ENCODE peak calls at places on chromosomes 13 and 19, in eight cellular contexts. W is stimulated activated CD4-positive, alpha-beta T cell treated with anti-CD3 and anti-CD28 coated beads, Interleukin-4, amount 100 ng/mL, for 4 hours; J is T follicular helper cell; K is cardiac muscle cell; A is T-helper 17 cell; R is NCI-H1092; E is progenitor cell of endocrine pancreas; X is stimulated activated naive B cell treated with anti-CD40 and anti-IgM and Interleukin-4, amounts not matched to agents 10 μg/mL and 1 μg/mL and 100 μg/mL, for 72 hours. M is an unnamed sample.

GRCh38 chr19:52542984-52543664 is 15.7 kb downstream of the ZNF808 start:
- DNase-seq in K (no peak), X (peak; percentile 12), R (no peak), E (no peak), W (peak; percentile 15), A (no peak), J (no peak), M (no peak)

GRCh38 chr13:76038920-76039716 is 403.0 kb downstream of the LMO7 start:
- DNase-seq in J (no peak), A (no peak), W (no peak), X (no peak), R (no peak), K (peak; percentile 14), E (no peak), M (no peak)

GRCh38 chr13:63455938-63456337 is 2040.3 kb upstream of the PCDH20 start:
- DNase-seq in X (no peak), R (no peak), A (no peak), W (no peak), E (no peak), K (no peak), J (no peak), M (no peak)

GRCh38 chr19:3407556-3408516 is 41.5 kb downstream of the NFIC start:
- DNase-seq in J (no peak), W (no peak), R (no peak), X (no peak), E (no peak), A (no peak), K (no peak), M (no peak)

GRCh38 chr13:99288069-99288468 is 19.1 kb downstream of the GPR183 start:
- DNase-seq in R (peak; percentile 44), K (no peak), A (no peak), X (peak; percentile 66), E (no peak), W (no peak), J (no peak), M (no peak)

GRCh38 chr19:30276312-30276884 is 95.8 kb upstream of the ZNF536 start:
- DNase-seq in J (no peak), W (no peak), K (no peak), A (no peak), E (no peak), R (no peak), X (no peak), M (no peak)

GRCh38 chr19:45601524-45602522 is at the start of gene GPR4:
- DNase-seq in J (no peak), W (no peak), X (no peak), A (no peak), E (no peak), K (peak; percentile 66), R (no peak), M (no peak)

GRCh38 chr19:16031872-16032200 is 44.5 kb upstream of the TPM4 start:
- DNase-seq in A (no peak), E (no peak), K (no peak), J (no peak), X (no peak), R (no peak), W (no peak), M (no peak)

GRCh38 chr13:21673592-21674270 is 2.9 kb downstream of the FGF9 start:
- DNase-seq in R (peak; percentile 56), A (peak; percentile 29), E (peak; percentile 43), K (peak; percentile 84), X (peak; percentile 20), W (peak; percentile 29), J (no peak), M (no peak)

GRCh38 chr13:99522288-99522687 is 21.0 kb downstream of the TM9SF2 start:
- DNase-seq in R (no peak), K (no peak), W (no peak), X (no peak), E (no peak), J (no peak), A (no peak), M (no peak)

GRCh38 chr13:27960362-27961226 is 8.5 kb downstream of the CDX2 start:
- DNase-seq in K (peak; percentile 50), E (peak; percentile 76), J (no peak), R (peak; percentile 79), X (no peak), A (no peak), W (no peak), M (no peak)

GRCh38 chr13:51764184-51765141 is 39.5 kb downstream of the DHRS12 start:
- DNase-seq in A (peak; percentile 45), E (no peak), W (peak; percentile 79), X (peak; percentile 67), R (no peak), J (peak; percentile 21), K (peak; percentile 65), M (peak; percentile 41)

GRCh38 chr19:3370214-3370720 is 3.9 kb downstream of the NFIC start:
- DNase-seq in W (no peak), J (no peak), E (no peak), K (no peak), A (no peak), R (no peak), X (no peak), M (no peak)

GRCh38 chr19:45668342-45668871 is 386 bp downstream of the GIPR start:
- DNase-seq in R (no peak), K (no peak), A (no peak), W (peak; percentile 57), X (peak; percentile 18), J (no peak), E (no peak), M (no peak)

GRCh38 chr19:368624-369020 is 24.0 kb upstream of the MIER2 start:
- DNase-seq in E (no peak), R (no peak), X (no peak), W (no peak), J (no peak), A (no peak), K (no peak), M (no peak)

GRCh38 chr13:41284512-41285288 is 21.3 kb upstream of the MTRF1 start:
- DNase-seq in A (no peak), W (no peak), E (no peak), R (no peak), J (no peak), K (no peak), X (no peak), M (no peak)

GRCh38 chr19:4597975-4598671 is 38.6 kb upstream of the SEMA6B start:
- DNase-seq in E (no peak), J (peak; percentile 23), A (peak; percentile 27), W (peak; percentile 13), R (no peak), X (no peak), K (peak; percentile 92), M (no peak)

GRCh38 chr19:844300-844971 is 3.6 kb downstream of the PRTN3 start:
- DNase-seq in J (no peak), W (no peak), R (no peak), X (no peak), A (no peak), K (no peak), E (no peak), M (no peak)

GRCh38 chr13:52085416-52085815 is 43.5 kb downstream of the NEK5 start:
- DNase-seq in E (no peak), R (no peak), J (no peak), K (no peak), A (no peak), W (no peak), X (no peak), M (peak; percentile 5)

GRCh38 chr19:49790866-49791265 is 22.2 kb downstream of the FUZ start:
- DNase-seq in X (no peak), J (no peak), A (no peak), W (no peak), R (no peak), E (no peak), K (no peak), M (no peak)

GRCh38 chr13:32038353-32038752 is 6.8 kb downstream of the FRY start:
- DNase-seq in R (no peak), E (no peak), J (no peak), W (no peak), K (no peak), A (no peak), X (no peak), M (no peak)

GRCh38 chr19:35000338-35000646 is 169 bp downstream of the GRAMD1A start:
- DNase-seq in J (no peak), R (no peak), K (no peak), W (no peak), A (no peak), E (no peak), X (no peak), M (no peak)

GRCh38 chr13:74930402-74931165 is 551.4 kb downstream of the TBC1D4 start:
- DNase-seq in E (no peak), R (no peak), W (no peak), J (no peak), K (no peak), X (no peak), A (no peak), M (no peak)

GRCh38 chr19:40740747-40741146 is 9.5 kb downstream of the ACTMAP start:
- DNase-seq in W (no peak), J (no peak), E (no peak), R (no peak), X (no peak), A (no peak), K (no peak), M (peak; percentile 55)

GRCh38 chr13:32125221-32125621 is 93.6 kb downstream of the FRY start:
- DNase-seq in K (no peak), A (no peak), E (no peak), W (no peak), R (no peak), J (no peak), X (no peak), M (peak; percentile 60)

GRCh38 chr13:85698236-85698635 is 101.0 kb downstream of the SLITRK6 start:
- DNase-seq in E (no peak), J (no peak), W (no peak), K (no peak), A (no peak), X (no peak), R (no peak), M (no peak)

GRCh38 chr19:18969953-18970659 is 29.1 kb upstream of the HOMER3 start:
- DNase-seq in W (no peak), J (no peak), K (no peak), R (no peak), X (no peak), A (no peak), E (no peak), M (no peak)

GRCh38 chr13:46749951-46750350 is 47.0 kb downstream of the ESD start:
- DNase-seq in K (no peak), A (no peak), J (no peak), W (no peak), E (no peak), R (no peak), X (no peak), M (no peak)

GRCh38 chr13:58452123-58452623 is 820.6 kb downstream of the PCDH17 start:
- DNase-seq in W (no peak), J (no peak), R (no peak), E (no peak), A (no peak), K (no peak), X (no peak), M (no peak)

GRCh38 chr13:111095031-111095840 is 19.9 kb upstream of the ARHGEF7 start:
- DNase-seq in W (no peak), J (no peak), A (no peak), E (no peak), K (no peak), R (peak; percentile 20), X (no peak), M (no peak)

GRCh38 chr19:7845390-7846179 is 15.6 kb downstream of the EVI5L start:
- DNase-seq in W (no peak), J (no peak), R (no peak), A (no peak), K (no peak), E (no peak), X (no peak), M (no peak)

GRCh38 chr13:99371956-99372355 is 64.8 kb upstream of the GPR183 start:
- DNase-seq in R (no peak), X (no peak), E (no peak), K (no peak), A (peak; percentile 37), W (peak; percentile 51), J (peak; percentile 57), M (no peak)

GRCh38 chr19:869245-870177 is 10.0 kb downstream of the CFD start:
- DNase-seq in J (no peak), W (no peak), K (no peak), R (no peak), X (no peak), A (no peak), E (no peak), M (peak; percentile 90)

GRCh38 chr13:52862358-52863206 is 14.1 kb upstream of the PCDH8 start:
- DNase-seq in R (no peak), X (no peak), K (peak; percentile 42), W (no peak), A (no peak), E (peak; percentile 47), J (no peak), M (no peak)